ENCODE peak calls at places on chromosomes 2 and 18, in six cellular contexts. One of them, this sample, is unnamed.

GRCh38 chr18:50162486-50163304 is 32.3 kb downstream of the MYO5B start:
- DNase-seq in A549: no peak
- DNase-seq in GM12878: no peak
- DNase-seq in HepG2: no peak
- DNase-seq in endothelial cell of umbilical vein: no peak
- DNase-seq in K562: no peak
- DNase-seq in this sample: no peak

GRCh38 chr2:48315847-48316194 is 214.1 kb upstream of the STON1 start:
- DNase-seq in A549: no peak
- DNase-seq in GM12878: no peak
- DNase-seq in K562: peak
- DNase-seq in endothelial cell of umbilical vein: peak
- DNase-seq in HepG2: peak
- DNase-seq in this sample: peak

GRCh38 chr2:145006957-145007672 is 487.2 kb upstream of the ZEB2 start:
- DNase-seq in A549: peak
- DNase-seq in HepG2: no peak
- DNase-seq in endothelial cell of umbilical vein: peak
- DNase-seq in K562: no peak
- DNase-seq in GM12878: no peak
- DNase-seq in this sample: peak

GRCh38 chr2:169507698-169508097 is 1.8 kb upstream of the KLHL41 start:
- DNase-seq in K562: no peak
- DNase-seq in endothelial cell of umbilical vein: peak
- DNase-seq in GM12878: no peak
- DNase-seq in HepG2: peak
- DNase-seq in A549: peak
- DNase-seq in this sample: no peak

GRCh38 chr2:191582355-191582754 is 95.6 kb upstream of the NABP1 start:
- DNase-seq in GM12878: no peak
- DNase-seq in A549: peak
- DNase-seq in endothelial cell of umbilical vein: no peak
- DNase-seq in K562: no peak
- DNase-seq in HepG2: peak
- DNase-seq in this sample: no peak

GRCh38 chr2:9803023-9803805 is 40.1 kb upstream of the TAF1B start:
- DNase-seq in endothelial cell of umbilical vein: no peak
- DNase-seq in A549: no peak
- DNase-seq in GM12878: no peak
- DNase-seq in HepG2: no peak
- DNase-seq in K562: no peak
- DNase-seq in this sample: no peak

GRCh38 chr2:200235533-200235932 is 71.0 kb upstream of the SPATS2L start:
- DNase-seq in A549: no peak
- DNase-seq in K562: no peak
- DNase-seq in GM12878: no peak
- DNase-seq in endothelial cell of umbilical vein: no peak
- DNase-seq in HepG2: no peak
- DNase-seq in this sample: no peak

GRCh38 chr2:233350708-233351107 is 3.6 kb upstream of the DGKD start:
- DNase-seq in GM12878: no peak
- DNase-seq in endothelial cell of umbilical vein: peak
- DNase-seq in A549: peak
- DNase-seq in K562: peak
- DNase-seq in HepG2: peak
- DNase-seq in this sample: peak

GRCh38 chr2:73832905-73833304 is 4.1 kb downstream of the STAMBP start:
- DNase-seq in GM12878: no peak
- DNase-seq in HepG2: no peak
- DNase-seq in A549: no peak
- DNase-seq in K562: peak
- DNase-seq in endothelial cell of umbilical vein: peak
- DNase-seq in this sample: no peak

GRCh38 chr18:72075040-72075439 is 469.1 kb downstream of the CBLN2 start:
- DNase-seq in endothelial cell of umbilical vein: no peak
- DNase-seq in A549: no peak
- DNase-seq in K562: no peak
- DNase-seq in GM12878: no peak
- DNase-seq in HepG2: no peak
- DNase-seq in this sample: no peak

GRCh38 chr2:59680863-59681262 is 872.6 kb downstream of the BCL11A start:
- DNase-seq in A549: no peak
- DNase-seq in K562: no peak
- DNase-seq in HepG2: no peak
- DNase-seq in GM12878: no peak
- DNase-seq in endothelial cell of umbilical vein: no peak
- DNase-seq in this sample: no peak

GRCh38 chr18:12092398-12093229 is 1.0 kb upstream of the ANKRD62 start:
- DNase-seq in GM12878: peak
- DNase-seq in HepG2: peak
- DNase-seq in K562: peak
- DNase-seq in A549: peak
- DNase-seq in endothelial cell of umbilical vein: no peak
- DNase-seq in this sample: peak
- TF ChIP-seq CTCF in GM12878: peak
- TF ChIP-seq CTCF in HepG2: peak
- TF ChIP-seq CTCF in K562: peak
- TF ChIP-seq CTCF in A549: peak
- TF ChIP-seq CTCF in endothelial cell of umbilical vein: no peak
- TF ChIP-seq CTCF in this sample: peak

GRCh38 chr2:141508806-141509595 is 621.8 kb downstream of the LRP1B start:
- DNase-seq in K562: no peak
- DNase-seq in A549: no peak
- DNase-seq in HepG2: no peak
- DNase-seq in endothelial cell of umbilical vein: no peak
- DNase-seq in GM12878: no peak
- DNase-seq in this sample: no peak
- TF ChIP-seq MYC in K562: no peak
- TF ChIP-seq MYC in A549: no peak
- TF ChIP-seq MYC in HepG2: no peak
- TF ChIP-seq MYC in endothelial cell of umbilical vein: no peak
- TF ChIP-seq MYC in GM12878: no peak
- TF ChIP-seq MYC in this sample: no peak

DNA sequence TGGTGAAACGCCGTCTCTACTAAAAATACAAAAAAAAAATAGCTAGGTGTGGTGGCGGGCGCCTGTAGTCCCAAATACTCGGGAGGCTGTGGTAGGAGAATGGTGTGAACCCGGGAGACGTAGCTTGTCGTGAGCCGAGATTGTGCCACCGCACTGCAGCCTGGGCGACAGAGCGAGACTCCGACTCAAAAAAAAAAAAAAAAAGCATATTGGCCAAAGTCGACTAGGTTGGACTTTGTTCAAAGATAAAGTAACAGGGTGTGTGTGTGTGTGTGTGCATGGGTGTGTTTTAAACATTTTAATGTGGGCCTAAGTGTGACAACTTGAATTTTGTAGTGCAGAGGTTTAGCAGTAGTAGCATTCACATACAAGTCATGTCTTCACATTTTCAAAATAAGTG is 11.7 kb downstream of the GEMIN6 start:
- DNase-seq in A549: no peak
- DNase-seq in K562: no peak
- DNase-seq in HepG2: no peak
- DNase-seq in endothelial cell of umbilical vein: no peak
- DNase-seq in GM12878: no peak
- DNase-seq in this sample: no peak
- TF ChIP-seq POLR2A in A549: no peak
- TF ChIP-seq POLR2A in K562: no peak
- TF ChIP-seq POLR2A in HepG2: no peak
- TF ChIP-seq POLR2A in endothelial cell of umbilical vein: no peak
- TF ChIP-seq POLR2A in GM12878: no peak
- TF ChIP-seq POLR2A in this sample: no peak

GRCh38 chr2:154623819-154624218 is 74.7 kb upstream of the KCNJ3 start:
- DNase-seq in GM12878: no peak
- DNase-seq in endothelial cell of umbilical vein: peak
- DNase-seq in A549: peak
- DNase-seq in K562: no peak
- DNase-seq in HepG2: peak
- DNase-seq in this sample: peak
- TF ChIP-seq CTCF in GM12878: peak
- TF ChIP-seq CTCF in endothelial cell of umbilical vein: peak
- TF ChIP-seq CTCF in A549: peak
- TF ChIP-seq CTCF in K562: peak
- TF ChIP-seq CTCF in HepG2: peak
- TF ChIP-seq CTCF in this sample: peak

GRCh38 chr2:62732262-62732777 is 26.8 kb downstream of the EHBP1 start:
- DNase-seq in GM12878: no peak
- DNase-seq in K562: no peak
- DNase-seq in endothelial cell of umbilical vein: no peak
- DNase-seq in A549: no peak
- DNase-seq in HepG2: no peak
- DNase-seq in this sample: no peak
- TF ChIP-seq MYC in GM12878: no peak
- TF ChIP-seq MYC in K562: no peak
- TF ChIP-seq MYC in endothelial cell of umbilical vein: no peak
- TF ChIP-seq MYC in A549: no peak
- TF ChIP-seq MYC in HepG2: no peak
- TF ChIP-seq MYC in this sample: no peak